ENCODE peak calls at places on chromosomes 6 and 20, in four cellular contexts. E, P, I and V are unnamed samples.

GRCh38 chr6:113873043-113873667 is 16.0 kb downstream of the MARCKS start:
- DNase-seq in P (peak; percentile 37), E (peak; percentile 30), I (no peak), V (no peak)

GRCh38 chr6:118574051-118574865 is 26.2 kb downstream of the PLN start:
- DNase-seq in P (no peak), E (no peak), I (peak; percentile 39), V (peak; percentile 81)

GRCh38 chr6:142568857-142569597 is 267.2 kb downstream of the ADGRG6 start:
- DNase-seq in E (no peak), I (peak; percentile 49), P (no peak), V (peak; percentile 23)

GRCh38 chr20:13006825-13007224 is 1.9 kb upstream of the SPTLC3 start:
- DNase-seq in E (no peak), P (no peak), I (peak; percentile 89), V (peak; percentile 83)

GRCh38 chr20:37498066-37498702 is 22.9 kb upstream of the NNAT start:
- DNase-seq in I (peak; percentile 43), P (no peak), E (no peak), V (no peak)

GRCh38 chr6:15183979-15184378 is 61.9 kb upstream of the JARID2 start:
- DNase-seq in I (no peak), P (no peak), E (no peak), V (no peak)

GRCh38 chr6:39678914-39679313 is 46.3 kb downstream of the KIF6 start:
- DNase-seq in I (no peak), P (no peak), E (no peak), V (no peak)

GRCh38 chr20:24778585-24779031 is 170.5 kb upstream of the CST7 start:
- DNase-seq in P (no peak), I (no peak), E (no peak), V (no peak)

GRCh38 chr20:2626853-2627541 is 25.4 kb upstream of the NOP56 start:
- DNase-seq in E (no peak), I (peak; percentile 51), P (no peak), V (peak; percentile 97)

GRCh38 chr6:23659125-23659524 is 466.9 kb upstream of the NRSN1 start:
- DNase-seq in E (no peak), P (no peak), I (peak; percentile 6), V (peak; percentile 14)

DNA sequence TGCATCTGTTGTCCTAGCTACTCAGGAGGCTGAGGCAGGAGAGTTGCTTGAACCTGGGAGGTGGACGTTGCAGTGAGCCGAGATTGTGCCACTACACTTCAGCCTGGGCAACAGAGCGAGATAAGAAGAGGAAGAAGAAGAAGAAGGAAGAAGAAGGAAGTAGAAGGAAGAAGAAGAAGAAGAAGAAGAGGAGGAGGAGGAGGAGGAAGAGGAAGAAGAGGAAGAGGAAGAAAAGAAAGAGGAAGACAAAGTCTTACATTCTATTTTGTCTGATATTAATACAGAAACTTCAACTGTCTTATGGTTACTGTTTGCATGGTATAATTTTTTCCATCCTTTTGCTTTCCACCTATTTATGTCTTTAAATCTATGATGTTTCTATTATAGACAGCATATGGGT is 7.2 kb upstream of the NELFCD start:
- DNase-seq in E (no peak), I (no peak), P (no peak), V (no peak)
- H3K4me3 ChIP-seq in E (no peak overlapping the region), I (no peak overlapping the region), P (no peak overlapping the region), V (no peak overlapping the region)

DNA sequence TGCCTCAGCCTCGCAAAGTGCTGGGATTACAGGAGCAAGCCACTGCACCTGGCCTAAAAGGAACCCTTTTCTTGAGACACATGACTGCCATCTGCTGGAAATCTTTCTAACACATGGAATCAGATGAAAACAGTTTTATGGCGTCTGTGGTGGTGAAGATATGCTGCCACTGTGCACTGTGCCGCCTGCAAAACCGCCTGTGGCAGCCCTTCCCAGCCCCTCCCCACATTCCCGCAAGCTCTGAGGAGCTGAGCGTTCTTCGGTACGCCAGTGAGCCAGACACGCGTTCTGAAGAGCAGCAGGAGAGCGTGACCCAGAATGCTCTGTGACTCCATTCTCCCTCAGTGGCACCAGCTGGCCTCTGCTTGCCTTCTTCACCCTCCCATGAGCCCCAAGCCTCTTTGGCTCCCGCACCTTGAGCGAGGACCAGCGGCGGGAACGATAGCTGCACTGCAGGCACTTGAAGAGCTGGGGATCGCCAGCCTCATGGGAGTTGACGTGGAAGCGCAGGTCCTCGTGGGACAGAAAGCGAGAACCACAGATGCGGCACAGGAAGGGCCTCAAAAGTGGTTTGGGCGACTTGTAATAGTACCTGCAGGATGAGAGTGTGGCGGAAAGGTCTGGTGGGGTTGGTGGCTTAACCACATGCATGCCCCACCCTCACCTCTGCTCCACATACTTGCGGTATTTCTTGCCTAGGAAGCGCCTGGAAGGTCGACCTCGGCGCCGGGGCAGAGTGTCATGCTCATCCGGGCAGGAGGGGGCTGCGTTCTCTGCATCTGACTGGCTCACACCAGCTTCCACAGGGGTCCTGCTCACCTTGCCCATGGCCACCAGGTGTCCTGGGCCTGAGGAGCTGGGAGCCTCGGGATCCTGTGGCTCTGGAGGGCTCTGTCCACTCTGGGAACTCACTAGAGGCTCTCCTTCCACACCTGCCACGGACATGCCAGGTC is 8.7 kb downstream of the ZNF335 start:
- DNase-seq in P (no peak), E (no peak), I (peak; percentile 33), V (peak; percentile 68)
- TF ChIP-seq CTCF in P (peak; percentile 23), E (peak; percentile 44), I (peak; percentile 29), V (peak; percentile 45)

DNA sequence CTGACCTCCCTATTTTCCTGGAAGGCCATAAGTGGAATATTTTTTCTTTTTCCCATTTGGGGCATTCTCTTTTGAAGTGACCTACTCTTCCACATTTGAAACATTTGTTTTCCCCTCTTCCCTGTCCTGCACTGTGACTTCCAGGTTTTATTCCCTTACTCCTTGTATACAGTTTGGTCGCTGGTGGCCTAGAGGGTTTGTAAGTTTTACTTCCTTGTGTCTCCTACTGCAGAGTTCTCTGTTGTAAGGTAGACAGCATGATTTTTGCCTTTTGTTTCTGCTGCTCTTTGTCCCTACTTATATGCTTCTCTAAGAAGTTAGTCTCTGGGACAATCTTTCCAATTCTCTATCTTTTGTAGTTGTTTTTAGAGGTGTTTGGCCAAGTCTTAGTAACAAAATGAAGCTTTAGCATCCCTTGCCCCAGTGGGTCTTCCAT is 7.4 kb upstream of the ZNFX1 start:
- DNase-seq in I (no peak), P (no peak), E (no peak), V (no peak)
- H3K4me3 ChIP-seq in I (no peak overlapping the region), P (no peak overlapping the region), E (no peak overlapping the region), V (no peak overlapping the region)

DNA sequence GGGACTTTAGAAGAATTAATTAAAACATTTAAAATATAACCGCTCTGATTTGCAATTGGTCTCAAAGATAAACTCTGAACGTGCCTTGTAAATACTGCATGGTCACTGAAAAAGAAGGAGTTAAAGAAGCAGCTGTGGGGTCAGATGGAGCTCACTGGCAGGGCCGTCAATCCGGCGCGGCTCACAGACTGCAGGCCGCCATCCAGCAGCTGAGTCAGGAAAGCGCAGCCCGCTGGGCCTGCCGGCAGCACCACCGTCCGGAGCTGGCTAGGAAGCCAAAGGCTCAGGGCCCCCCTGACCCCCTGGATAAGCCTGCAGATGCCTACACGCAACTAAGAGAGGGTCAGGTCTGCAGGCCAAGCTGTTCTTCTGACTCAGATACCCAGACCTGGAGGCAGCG is 54.2 kb upstream of the FRMD1 start:
- DNase-seq in P (peak; percentile 61), E (peak; percentile 50), I (peak; percentile 53), V (no peak)
- TF ChIP-seq CTCF in P (peak; percentile 5), E (no peak), I (no peak), V (no peak)

GRCh38 chr20:23269954-23270353 is 80.6 kb upstream of the NXT1 start:
- DNase-seq in I (no peak), E (no peak), P (no peak), V (no peak)
- H3K4me3 ChIP-seq in I (no peak overlapping the region), E (no peak overlapping the region), P (no peak overlapping the region), V (no peak overlapping the region)

GRCh38 chr6:132062626-132063025 is 111.5 kb upstream of the CCN2 start:
- DNase-seq in P (no peak), E (no peak), I (peak; percentile 33), V (no peak)
- TF ChIP-seq CTCF in P (no peak), E (no peak), I (no peak), V (no peak)

DNA sequence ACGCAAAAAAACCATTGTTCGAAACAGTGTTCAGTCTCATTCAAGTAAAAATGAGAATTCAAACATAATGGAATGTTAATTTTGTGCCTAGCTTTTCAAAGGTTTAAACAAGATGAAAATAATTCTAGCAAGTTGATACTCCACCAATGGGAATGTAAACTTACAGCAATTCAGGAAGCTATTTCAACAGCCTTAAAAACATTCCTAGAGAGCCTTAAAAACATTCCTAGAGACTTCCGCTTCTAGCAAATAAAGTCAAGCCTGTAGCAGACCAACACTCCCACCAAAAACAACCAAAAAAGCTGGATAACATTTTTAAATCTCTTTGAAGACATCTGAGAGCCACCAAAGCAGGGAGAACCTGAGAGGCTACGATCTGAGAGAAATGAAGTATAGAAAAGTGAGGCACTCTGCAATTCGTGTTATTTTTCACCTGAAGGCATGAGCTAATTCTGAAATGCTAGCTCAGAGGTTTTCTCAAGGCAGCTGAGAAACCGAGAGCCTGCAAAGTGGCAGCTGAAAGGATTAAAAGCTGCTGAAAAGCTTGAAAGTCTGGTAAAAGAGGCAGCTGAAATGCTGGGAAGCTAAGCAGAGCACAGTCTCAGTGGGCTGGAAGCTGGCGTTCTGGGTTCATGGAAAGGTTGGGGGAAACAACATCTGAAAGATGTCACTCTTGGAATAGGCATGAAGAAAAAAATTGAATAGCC is 20.9 kb downstream of the GPR63 start:
- DNase-seq in P (no peak), E (no peak), I (peak; percentile 48), V (peak; percentile 5)
- H3K4me3 ChIP-seq in P (no peak overlapping the region), E (no peak overlapping the region), I (no peak overlapping the region), V (peak overlapping the region; percentile 12)

GRCh38 chr20:61125536-61126180 is 126.4 kb upstream of the CDH4 start:
- DNase-seq in E (no peak), I (no peak), P (no peak), V (no peak)

GRCh38 chr20:61123751-61124368 is 128.2 kb upstream of the CDH4 start:
- DNase-seq in P (no peak), I (no peak), E (no peak), V (no peak)

GRCh38 chr20:61123286-61123685 is 128.8 kb upstream of the CDH4 start:
- DNase-seq in E (no peak), P (no peak), I (no peak), V (no peak)

GRCh38 chr20:61126369-61127195 is 125.5 kb upstream of the CDH4 start:
- DNase-seq in I (no peak), P (no peak), E (no peak), V (no peak)

DNA sequence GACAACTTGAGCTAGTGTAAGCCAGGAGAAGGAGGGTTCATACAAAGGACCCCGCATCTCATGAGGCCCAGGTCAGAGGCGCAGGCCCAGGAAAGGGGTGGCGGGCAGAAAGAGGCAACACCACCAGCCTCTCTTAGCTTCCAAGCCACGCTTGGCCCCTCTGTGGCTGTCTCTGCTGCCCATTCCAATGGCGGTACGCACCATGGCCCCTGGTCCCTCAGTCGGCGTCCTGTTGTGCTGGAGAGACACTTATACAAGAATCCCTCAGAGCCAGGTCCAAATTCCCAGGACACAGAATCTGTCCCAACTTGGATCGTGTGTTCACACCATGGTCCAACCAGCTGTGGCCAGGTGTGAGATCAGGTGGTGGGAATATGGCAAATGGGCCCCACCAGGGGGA is 127.0 kb upstream of the CDH4 start:
- DNase-seq in E (no peak), P (no peak), I (no peak), V (no peak)
- TF ChIP-seq CTCF in E (no peak), P (no peak), I (no peak), V (no peak)